ENCODE peak calls at places on chromosome 10, in six cellular contexts. X is cardiac muscle cell, R is right cardiac atrium, K is SJSA1, I is esophagus squamous epithelium, A is mammary epithelial cell. H is an unnamed sample.

GRCh38 chr10:110841767-110842267 is 29.9 kb upstream of the PDCD4 start:
- DNase-seq in K (no peak), A (no peak), R (no peak), I (no peak), X (no peak), H (no peak)

GRCh38 chr10:132096223-132096622 is 30.5 kb downstream of the JAKMIP3 start:
- DNase-seq in R (no peak), I (no peak), A (peak), K (no peak), X (peak), H (peak)

GRCh38 chr10:11881477-11882417 is 58.6 kb downstream of the PROSER2 start:
- DNase-seq in A (peak), I (no peak), R (no peak), X (no peak), K (no peak), H (peak)

GRCh38 chr10:52623761-52624160 is 148.8 kb downstream of the MBL2 start:
- DNase-seq in R (no peak), I (no peak), A (no peak), K (no peak), X (peak), H (no peak)

GRCh38 chr10:22554481-22555182 is 159.7 kb downstream of the PIP4K2A start:
- DNase-seq in A (no peak), K (no peak), R (peak), X (peak), I (no peak), H (no peak)

GRCh38 chr10:93680414-93681047 is 21.9 kb downstream of the FRA10AC1 start:
- DNase-seq in K (peak), I (no peak), R (no peak), A (peak), X (peak), H (no peak)

GRCh38 chr10:62433181-62433692 is 59.1 kb downstream of the ZNF365 start:
- DNase-seq in X (peak), I (no peak), K (peak), A (peak), R (peak), H (peak)

GRCh38 chr10:8403711-8404371 is 349.4 kb downstream of the GATA3 start:
- DNase-seq in A (no peak), K (no peak), X (no peak), I (no peak), R (no peak), H (no peak)

GRCh38 chr10:5563991-5564536 is 39.3 kb downstream of the CALML3 start:
- DNase-seq in A (peak), I (no peak), X (peak), K (peak), R (no peak), H (no peak)

GRCh38 chr10:75770634-75771081 is 339.2 kb downstream of the LRMDA start:
- DNase-seq in A (no peak), I (no peak), K (no peak), X (peak), R (peak), H (no peak)

GRCh38 chr10:99368646-99369045 is 39.5 kb downstream of the CNNM1 start:
- DNase-seq in I (no peak), R (no peak), A (no peak), X (no peak), K (peak), H (no peak)
- H3K27ac ChIP-seq in I (no peak), R (no peak), A (no peak), X (no peak), K (peak), H (no peak)

GRCh38 chr10:96645191-96645721 is 58.4 kb upstream of the TM9SF3 start:
- DNase-seq in X (no peak), R (no peak), K (no peak), I (no peak), A (no peak), H (no peak)
- H3K27ac ChIP-seq in X (no peak), R (no peak), K (no peak), I (peak), A (no peak), H (no peak)

GRCh38 chr10:77268721-77269120 is 368.9 kb downstream of the KCNMA1 start:
- DNase-seq in I (no peak), A (no peak), X (no peak), K (no peak), R (no peak), H (no peak)
- H3K27ac ChIP-seq in I (no peak), A (no peak), X (no peak), K (no peak), R (no peak), H (no peak)

GRCh38 chr10:29470355-29470705 is 164.4 kb downstream of the SVIL start:
- DNase-seq in R (peak), I (no peak), K (no peak), X (no peak), A (no peak), H (no peak)
- H3K27ac ChIP-seq in R (no peak), I (peak), K (no peak), X (peak), A (no peak), H (no peak)